ENCODE peak calls at places on chromosome 20, in seven cellular contexts. One of them, this sample, is unnamed.

GRCh38 chr20:50278684-50279531 is 88.3 kb downstream of the CEBPB start:
- DNase-seq in AG10803: peak
- DNase-seq in activated CD4-positive, alpha-beta T cell treated with anti-CD3 and anti-CD28 coated beads, Interleukin-2, amount 50 U/mL, for 24 hours: no peak
- DNase-seq in natural killer cell: no peak
- DNase-seq in sigmoid colon: peak
- DNase-seq in fibroblast of the aortic adventitia: peak
- DNase-seq in RCC 7860: no peak
- DNase-seq in this sample: no peak

GRCh38 chr20:54061106-54061881 is 9.1 kb downstream of the BCAS1 start:
- DNase-seq in AG10803: peak
- DNase-seq in activated CD4-positive, alpha-beta T cell treated with anti-CD3 and anti-CD28 coated beads, Interleukin-2, amount 50 U/mL, for 24 hours: no peak
- DNase-seq in sigmoid colon: no peak
- DNase-seq in RCC 7860: no peak
- DNase-seq in fibroblast of the aortic adventitia: peak
- DNase-seq in natural killer cell: no peak
- DNase-seq in this sample: no peak

GRCh38 chr20:52035498-52035897 is 156.1 kb downstream of the ZFP64 start:
- DNase-seq in RCC 7860: no peak
- DNase-seq in sigmoid colon: no peak
- DNase-seq in natural killer cell: no peak
- DNase-seq in activated CD4-positive, alpha-beta T cell treated with anti-CD3 and anti-CD28 coated beads, Interleukin-2, amount 50 U/mL, for 24 hours: no peak
- DNase-seq in AG10803: no peak
- DNase-seq in fibroblast of the aortic adventitia: no peak
- DNase-seq in this sample: no peak

GRCh38 chr20:61925555-61926252 is 140.0 kb downstream of the TAF4 start:
- DNase-seq in activated CD4-positive, alpha-beta T cell treated with anti-CD3 and anti-CD28 coated beads, Interleukin-2, amount 50 U/mL, for 24 hours: no peak
- DNase-seq in fibroblast of the aortic adventitia: peak
- DNase-seq in natural killer cell: no peak
- DNase-seq in RCC 7860: peak
- DNase-seq in AG10803: peak
- DNase-seq in sigmoid colon: no peak
- DNase-seq in this sample: no peak

GRCh38 chr20:32672982-32673727 is 586 bp downstream of the C20orf203 start:
- DNase-seq in sigmoid colon: no peak
- DNase-seq in RCC 7860: no peak
- DNase-seq in fibroblast of the aortic adventitia: no peak
- DNase-seq in AG10803: no peak
- DNase-seq in natural killer cell: peak
- DNase-seq in activated CD4-positive, alpha-beta T cell treated with anti-CD3 and anti-CD28 coated beads, Interleukin-2, amount 50 U/mL, for 24 hours: no peak
- DNase-seq in this sample: no peak

GRCh38 chr20:1667510-1668085 is 10.0 kb upstream of the SIRPG start:
- DNase-seq in activated CD4-positive, alpha-beta T cell treated with anti-CD3 and anti-CD28 coated beads, Interleukin-2, amount 50 U/mL, for 24 hours: no peak
- DNase-seq in fibroblast of the aortic adventitia: no peak
- DNase-seq in RCC 7860: no peak
- DNase-seq in sigmoid colon: no peak
- DNase-seq in natural killer cell: no peak
- DNase-seq in AG10803: no peak
- DNase-seq in this sample: no peak

GRCh38 chr20:50280851-50281655 is 90.4 kb downstream of the CEBPB start:
- DNase-seq in AG10803: no peak
- DNase-seq in sigmoid colon: no peak
- DNase-seq in fibroblast of the aortic adventitia: no peak
- DNase-seq in RCC 7860: no peak
- DNase-seq in natural killer cell: no peak
- DNase-seq in activated CD4-positive, alpha-beta T cell treated with anti-CD3 and anti-CD28 coated beads, Interleukin-2, amount 50 U/mL, for 24 hours: no peak
- DNase-seq in this sample: no peak

GRCh38 chr20:10806539-10806938 is 132.7 kb upstream of the JAG1 start:
- DNase-seq in AG10803: peak
- DNase-seq in natural killer cell: no peak
- DNase-seq in sigmoid colon: no peak
- DNase-seq in RCC 7860: no peak
- DNase-seq in fibroblast of the aortic adventitia: peak
- DNase-seq in activated CD4-positive, alpha-beta T cell treated with anti-CD3 and anti-CD28 coated beads, Interleukin-2, amount 50 U/mL, for 24 hours: no peak
- DNase-seq in this sample: no peak

GRCh38 chr20:9260027-9260426 is 191.1 kb downstream of the PLCB4 start:
- DNase-seq in AG10803: no peak
- DNase-seq in fibroblast of the aortic adventitia: no peak
- DNase-seq in activated CD4-positive, alpha-beta T cell treated with anti-CD3 and anti-CD28 coated beads, Interleukin-2, amount 50 U/mL, for 24 hours: no peak
- DNase-seq in natural killer cell: no peak
- DNase-seq in sigmoid colon: no peak
- DNase-seq in RCC 7860: no peak
- DNase-seq in this sample: no peak

GRCh38 chr20:38307371-38308046 is 3.6 kb downstream of the BPI start:
- DNase-seq in activated CD4-positive, alpha-beta T cell treated with anti-CD3 and anti-CD28 coated beads, Interleukin-2, amount 50 U/mL, for 24 hours: no peak
- DNase-seq in sigmoid colon: no peak
- DNase-seq in natural killer cell: no peak
- DNase-seq in AG10803: peak
- DNase-seq in fibroblast of the aortic adventitia: peak
- DNase-seq in RCC 7860: no peak
- DNase-seq in this sample: no peak

GRCh38 chr20:31721408-31722332 is 998 bp downstream of the BCL2L1 start:
- DNase-seq in activated CD4-positive, alpha-beta T cell treated with anti-CD3 and anti-CD28 coated beads, Interleukin-2, amount 50 U/mL, for 24 hours: no peak
- DNase-seq in sigmoid colon: no peak
- DNase-seq in natural killer cell: no peak
- DNase-seq in AG10803: no peak
- DNase-seq in fibroblast of the aortic adventitia: no peak
- DNase-seq in RCC 7860: peak
- DNase-seq in this sample: no peak

GRCh38 chr20:45897692-45898091 is 6.6 kb downstream of the CTSA start:
- DNase-seq in AG10803: no peak
- DNase-seq in natural killer cell: no peak
- DNase-seq in fibroblast of the aortic adventitia: no peak
- DNase-seq in RCC 7860: no peak
- DNase-seq in activated CD4-positive, alpha-beta T cell treated with anti-CD3 and anti-CD28 coated beads, Interleukin-2, amount 50 U/mL, for 24 hours: no peak
- DNase-seq in sigmoid colon: no peak
- DNase-seq in this sample: no peak

GRCh38 chr20:34110025-34111013 is 1.7 kb downstream of the EIF2S2 start:
- DNase-seq in sigmoid colon: no peak
- DNase-seq in AG10803: peak
- DNase-seq in natural killer cell: no peak
- DNase-seq in activated CD4-positive, alpha-beta T cell treated with anti-CD3 and anti-CD28 coated beads, Interleukin-2, amount 50 U/mL, for 24 hours: no peak
- DNase-seq in RCC 7860: no peak
- DNase-seq in fibroblast of the aortic adventitia: peak
- DNase-seq in this sample: no peak

GRCh38 chr20:51554538-51555165 is 12.1 kb upstream of the NFATC2 start:
- DNase-seq in sigmoid colon: no peak
- DNase-seq in activated CD4-positive, alpha-beta T cell treated with anti-CD3 and anti-CD28 coated beads, Interleukin-2, amount 50 U/mL, for 24 hours: no peak
- DNase-seq in RCC 7860: peak
- DNase-seq in natural killer cell: peak
- DNase-seq in fibroblast of the aortic adventitia: peak
- DNase-seq in AG10803: peak
- DNase-seq in this sample: no peak

GRCh38 chr20:25278636-25279361 is 30.9 kb downstream of the PYGB start:
- DNase-seq in natural killer cell: no peak
- DNase-seq in sigmoid colon: peak
- DNase-seq in AG10803: no peak
- DNase-seq in fibroblast of the aortic adventitia: no peak
- DNase-seq in activated CD4-positive, alpha-beta T cell treated with anti-CD3 and anti-CD28 coated beads, Interleukin-2, amount 50 U/mL, for 24 hours: no peak
- DNase-seq in RCC 7860: no peak
- DNase-seq in this sample: no peak

GRCh38 chr20:8389381-8390368 is 257.6 kb downstream of the PLCB1 start:
- DNase-seq in fibroblast of the aortic adventitia: peak
- DNase-seq in RCC 7860: no peak
- DNase-seq in sigmoid colon: no peak
- DNase-seq in activated CD4-positive, alpha-beta T cell treated with anti-CD3 and anti-CD28 coated beads, Interleukin-2, amount 50 U/mL, for 24 hours: no peak
- DNase-seq in natural killer cell: no peak
- DNase-seq in AG10803: peak
- DNase-seq in this sample: peak

GRCh38 chr20:44780226-44780625 is 30.1 kb downstream of the RIMS4 start:
- DNase-seq in natural killer cell: no peak
- DNase-seq in RCC 7860: peak
- DNase-seq in AG10803: peak
- DNase-seq in fibroblast of the aortic adventitia: peak
- DNase-seq in sigmoid colon: no peak
- DNase-seq in activated CD4-positive, alpha-beta T cell treated with anti-CD3 and anti-CD28 coated beads, Interleukin-2, amount 50 U/mL, for 24 hours: no peak
- DNase-seq in this sample: no peak

GRCh38 chr20:8431538-8432434 is 299.7 kb downstream of the PLCB1 start:
- DNase-seq in RCC 7860: no peak
- DNase-seq in AG10803: no peak
- DNase-seq in sigmoid colon: peak
- DNase-seq in activated CD4-positive, alpha-beta T cell treated with anti-CD3 and anti-CD28 coated beads, Interleukin-2, amount 50 U/mL, for 24 hours: no peak
- DNase-seq in fibroblast of the aortic adventitia: peak
- DNase-seq in natural killer cell: no peak
- DNase-seq in this sample: peak

GRCh38 chr20:59010995-59011873 is 4.2 kb upstream of the CTSZ start:
- DNase-seq in activated CD4-positive, alpha-beta T cell treated with anti-CD3 and anti-CD28 coated beads, Interleukin-2, amount 50 U/mL, for 24 hours: no peak
- DNase-seq in natural killer cell: no peak
- DNase-seq in AG10803: peak
- DNase-seq in sigmoid colon: peak
- DNase-seq in fibroblast of the aortic adventitia: peak
- DNase-seq in RCC 7860: peak
- DNase-seq in this sample: no peak

GRCh38 chr20:41249371-41249770 is 68.2 kb downstream of the ZHX3 start:
- DNase-seq in sigmoid colon: peak
- DNase-seq in natural killer cell: no peak
- DNase-seq in fibroblast of the aortic adventitia: peak
- DNase-seq in AG10803: peak
- DNase-seq in activated CD4-positive, alpha-beta T cell treated with anti-CD3 and anti-CD28 coated beads, Interleukin-2, amount 50 U/mL, for 24 hours: no peak
- DNase-seq in RCC 7860: peak
- DNase-seq in this sample: no peak

GRCh38 chr20:50911030-50911429 is 20.2 kb downstream of the ADNP start:
- DNase-seq in sigmoid colon: no peak
- DNase-seq in AG10803: peak
- DNase-seq in activated CD4-positive, alpha-beta T cell treated with anti-CD3 and anti-CD28 coated beads, Interleukin-2, amount 50 U/mL, for 24 hours: no peak
- DNase-seq in natural killer cell: no peak
- DNase-seq in fibroblast of the aortic adventitia: peak
- DNase-seq in RCC 7860: no peak
- DNase-seq in this sample: no peak

GRCh38 chr20:703426-703825 is 27.8 kb upstream of the SCRT2 start:
- DNase-seq in RCC 7860: no peak
- DNase-seq in natural killer cell: no peak
- DNase-seq in fibroblast of the aortic adventitia: no peak
- DNase-seq in activated CD4-positive, alpha-beta T cell treated with anti-CD3 and anti-CD28 coated beads, Interleukin-2, amount 50 U/mL, for 24 hours: no peak
- DNase-seq in AG10803: no peak
- DNase-seq in sigmoid colon: no peak
- DNase-seq in this sample: no peak

GRCh38 chr20:6756961-6757595 is 10.4 kb upstream of the BMP2 start:
- DNase-seq in RCC 7860: no peak
- DNase-seq in fibroblast of the aortic adventitia: no peak
- DNase-seq in natural killer cell: no peak
- DNase-seq in sigmoid colon: no peak
- DNase-seq in activated CD4-positive, alpha-beta T cell treated with anti-CD3 and anti-CD28 coated beads, Interleukin-2, amount 50 U/mL, for 24 hours: no peak
- DNase-seq in AG10803: no peak
- DNase-seq in this sample: no peak

GRCh38 chr20:58555078-58555765 is 40.0 kb upstream of the APCDD1L start:
- DNase-seq in RCC 7860: peak
- DNase-seq in fibroblast of the aortic adventitia: peak
- DNase-seq in natural killer cell: no peak
- DNase-seq in AG10803: peak
- DNase-seq in sigmoid colon: peak
- DNase-seq in activated CD4-positive, alpha-beta T cell treated with anti-CD3 and anti-CD28 coated beads, Interleukin-2, amount 50 U/mL, for 24 hours: no peak
- DNase-seq in this sample: no peak

GRCh38 chr20:35511814-35512420 is 17.5 kb downstream of the C20orf173 start:
- DNase-seq in AG10803: peak
- DNase-seq in natural killer cell: no peak
- DNase-seq in activated CD4-positive, alpha-beta T cell treated with anti-CD3 and anti-CD28 coated beads, Interleukin-2, amount 50 U/mL, for 24 hours: no peak
- DNase-seq in sigmoid colon: no peak
- DNase-seq in fibroblast of the aortic adventitia: peak
- DNase-seq in RCC 7860: peak
- DNase-seq in this sample: peak

GRCh38 chr20:5364997-5365597 is 48.3 kb upstream of the PROKR2 start:
- DNase-seq in natural killer cell: no peak
- DNase-seq in activated CD4-positive, alpha-beta T cell treated with anti-CD3 and anti-CD28 coated beads, Interleukin-2, amount 50 U/mL, for 24 hours: no peak
- DNase-seq in fibroblast of the aortic adventitia: no peak
- DNase-seq in RCC 7860: no peak
- DNase-seq in AG10803: no peak
- DNase-seq in sigmoid colon: no peak
- DNase-seq in this sample: no peak

GRCh38 chr20:4813076-4813838 is 91.5 kb downstream of the PRND start:
- DNase-seq in RCC 7860: no peak
- DNase-seq in natural killer cell: no peak
- DNase-seq in fibroblast of the aortic adventitia: no peak
- DNase-seq in activated CD4-positive, alpha-beta T cell treated with anti-CD3 and anti-CD28 coated beads, Interleukin-2, amount 50 U/mL, for 24 hours: no peak
- DNase-seq in AG10803: no peak
- DNase-seq in sigmoid colon: peak
- DNase-seq in this sample: no peak

GRCh38 chr20:3093861-3094361 is 9.4 kb upstream of the AVP start:
- DNase-seq in natural killer cell: no peak
- DNase-seq in sigmoid colon: no peak
- DNase-seq in activated CD4-positive, alpha-beta T cell treated with anti-CD3 and anti-CD28 coated beads, Interleukin-2, amount 50 U/mL, for 24 hours: no peak
- DNase-seq in fibroblast of the aortic adventitia: no peak
- DNase-seq in AG10803: no peak
- DNase-seq in RCC 7860: no peak
- DNase-seq in this sample: no peak

GRCh38 chr20:58800134-58800650 is 50.5 kb downstream of the GNAS-AS1 start:
- DNase-seq in sigmoid colon: no peak
- DNase-seq in RCC 7860: no peak
- DNase-seq in fibroblast of the aortic adventitia: no peak
- DNase-seq in AG10803: no peak
- DNase-seq in activated CD4-positive, alpha-beta T cell treated with anti-CD3 and anti-CD28 coated beads, Interleukin-2, amount 50 U/mL, for 24 hours: no peak
- DNase-seq in natural killer cell: no peak
- DNase-seq in this sample: no peak

GRCh38 chr20:38434310-38434741 is 802 bp downstream of the SNHG17 start:
- DNase-seq in sigmoid colon: no peak
- DNase-seq in AG10803: no peak
- DNase-seq in activated CD4-positive, alpha-beta T cell treated with anti-CD3 and anti-CD28 coated beads, Interleukin-2, amount 50 U/mL, for 24 hours: no peak
- DNase-seq in RCC 7860: no peak
- DNase-seq in natural killer cell: peak
- DNase-seq in fibroblast of the aortic adventitia: peak
- DNase-seq in this sample: no peak

GRCh38 chr20:61887694-61888093 is 178.0 kb downstream of the TAF4 start:
- DNase-seq in fibroblast of the aortic adventitia: no peak
- DNase-seq in RCC 7860: no peak
- DNase-seq in AG10803: no peak
- DNase-seq in sigmoid colon: no peak
- DNase-seq in activated CD4-positive, alpha-beta T cell treated with anti-CD3 and anti-CD28 coated beads, Interleukin-2, amount 50 U/mL, for 24 hours: no peak
- DNase-seq in natural killer cell: no peak
- DNase-seq in this sample: no peak

GRCh38 chr20:8309638-8310037 is 177.6 kb downstream of the PLCB1 start:
- DNase-seq in activated CD4-positive, alpha-beta T cell treated with anti-CD3 and anti-CD28 coated beads, Interleukin-2, amount 50 U/mL, for 24 hours: no peak
- DNase-seq in natural killer cell: no peak
- DNase-seq in RCC 7860: no peak
- DNase-seq in fibroblast of the aortic adventitia: no peak
- DNase-seq in AG10803: peak
- DNase-seq in sigmoid colon: no peak
- DNase-seq in this sample: no peak

GRCh38 chr20:5835234-5835845 is 85.1 kb downstream of the SHLD1 start:
- DNase-seq in activated CD4-positive, alpha-beta T cell treated with anti-CD3 and anti-CD28 coated beads, Interleukin-2, amount 50 U/mL, for 24 hours: no peak
- DNase-seq in sigmoid colon: no peak
- DNase-seq in RCC 7860: no peak
- DNase-seq in natural killer cell: no peak
- DNase-seq in AG10803: peak
- DNase-seq in fibroblast of the aortic adventitia: peak
- DNase-seq in this sample: no peak

GRCh38 chr20:16378122-16378521 is 195.1 kb downstream of the KIF16B start:
- DNase-seq in activated CD4-positive, alpha-beta T cell treated with anti-CD3 and anti-CD28 coated beads, Interleukin-2, amount 50 U/mL, for 24 hours: no peak
- DNase-seq in RCC 7860: no peak
- DNase-seq in sigmoid colon: no peak
- DNase-seq in AG10803: no peak
- DNase-seq in fibroblast of the aortic adventitia: no peak
- DNase-seq in natural killer cell: no peak
- DNase-seq in this sample: no peak

GRCh38 chr20:8355453-8355852 is 223.4 kb downstream of the PLCB1 start:
- DNase-seq in natural killer cell: no peak
- DNase-seq in sigmoid colon: no peak
- DNase-seq in RCC 7860: no peak
- DNase-seq in activated CD4-positive, alpha-beta T cell treated with anti-CD3 and anti-CD28 coated beads, Interleukin-2, amount 50 U/mL, for 24 hours: no peak
- DNase-seq in fibroblast of the aortic adventitia: no peak
- DNase-seq in AG10803: no peak
- DNase-seq in this sample: no peak

GRCh38 chr20:47181056-47181862 is 175.2 kb downstream of the ZMYND8 start:
- DNase-seq in natural killer cell: no peak
- DNase-seq in sigmoid colon: no peak
- DNase-seq in RCC 7860: peak
- DNase-seq in fibroblast of the aortic adventitia: peak
- DNase-seq in AG10803: peak
- DNase-seq in activated CD4-positive, alpha-beta T cell treated with anti-CD3 and anti-CD28 coated beads, Interleukin-2, amount 50 U/mL, for 24 hours: no peak
- DNase-seq in this sample: peak